ENCODE peak calls at places on chromosomes 13 and 19, in seven cellular contexts. O is AG04450, F is DND-41, H is RWPE2, T is choroid plexus epithelial cell, W is BJ, C is psoas muscle. M is an unnamed sample.

GRCh38 chr19:8393871-8394250 is 3.7 kb downstream of the RAB11B start:
- DNase-seq in C (peak; percentile 58), F (no peak), W (no peak), T (no peak), O (no peak), H (no peak), M (no peak)

GRCh38 chr13:112774829-112775565 is 85.2 kb downstream of the ATP11A start:
- DNase-seq in F (no peak), O (no peak), T (no peak), W (no peak), C (no peak), H (no peak), M (no peak)

GRCh38 chr13:24050292-24050711 is 110.2 kb upstream of the SPATA13 start:
- DNase-seq in C (no peak), F (no peak), H (no peak), T (peak; percentile 81), O (no peak), W (no peak), M (peak; percentile 76)

GRCh38 chr19:45503909-45504308 is 3.4 kb upstream of the VASP start:
- DNase-seq in F (no peak), O (no peak), C (no peak), W (no peak), H (no peak), T (no peak), M (no peak)

GRCh38 chr19:18097993-18098890 is 664 bp downstream of the MAST3 start:
- DNase-seq in F (no peak), W (no peak), H (no peak), C (no peak), O (no peak), T (no peak), M (no peak)

GRCh38 chr13:110590577-110590976 is 24.8 kb upstream of the NAXD start:
- DNase-seq in F (no peak), W (no peak), H (no peak), O (no peak), C (no peak), T (no peak), M (no peak)

GRCh38 chr19:17424743-17425365 is 5.0 kb downstream of the MVB12A start:
- DNase-seq in H (no peak), O (no peak), C (peak; percentile 62), W (no peak), F (peak; percentile 41), T (peak; percentile 62), M (peak; percentile 46)

GRCh38 chr13:86445584-86446140 is 646.4 kb upstream of the SLITRK6 start:
- DNase-seq in T (peak; percentile 34), W (no peak), F (no peak), H (no peak), C (no peak), O (no peak), M (no peak)

GRCh38 chr19:9427941-9428340 is 7.4 kb downstream of the ZNF266 start:
- DNase-seq in H (no peak), C (no peak), O (no peak), F (no peak), T (no peak), W (no peak), M (no peak)

GRCh38 chr13:41012536-41012935 is 6.6 kb downstream of the ELF1 start:
- DNase-seq in C (no peak), T (no peak), H (no peak), W (no peak), O (no peak), F (no peak), M (no peak)

GRCh38 chr19:10007366-10007765 is 2.9 kb downstream of the COL5A3 start:
- DNase-seq in C (peak; percentile 76), H (no peak), F (no peak), T (no peak), O (no peak), W (no peak), M (peak; percentile 13)

GRCh38 chr13:43021926-43022670 is 1.3 kb upstream of the DNAJC15 start:
- DNase-seq in C (no peak), O (no peak), H (no peak), F (no peak), T (peak; percentile 85), W (no peak), M (peak; percentile 91)

GRCh38 chr13:25847145-25847544 is 204.7 kb downstream of the SHISA2 start:
- DNase-seq in C (no peak), F (peak; percentile 55), O (no peak), W (no peak), H (no peak), T (no peak), M (no peak)

GRCh38 chr13:62387642-62388041 is 972.0 kb upstream of the PCDH20 start:
- DNase-seq in O (peak; percentile 0), T (peak; percentile 34), C (no peak), W (no peak), F (no peak), H (no peak), M (no peak)

GRCh38 chr13:29901714-29902631 is 51.6 kb upstream of the UBL3 start:
- DNase-seq in F (peak; percentile 47), O (peak; percentile 92), T (peak; percentile 99), C (peak; percentile 58), W (peak; percentile 83), H (peak; percentile 82), M (peak; percentile 99)

GRCh38 chr13:106034201-106034600 is 501.3 kb downstream of the EFNB2 start:
- DNase-seq in O (no peak), C (no peak), F (no peak), W (no peak), T (no peak), H (no peak), M (peak; percentile 2)

GRCh38 chr13:95128045-95128643 is 173.1 kb downstream of the ABCC4 start:
- DNase-seq in F (no peak), T (no peak), O (no peak), C (no peak), W (no peak), H (no peak), M (no peak)

GRCh38 chr19:31220540-31220939 is 128.7 kb downstream of the TSHZ3 start:
- DNase-seq in H (no peak), C (no peak), F (peak; percentile 50), O (no peak), T (peak; percentile 38), W (no peak), M (no peak)

GRCh38 chr19:43505941-43506340 is 1.4 kb upstream of the PHLDB3 start:
- DNase-seq in F (no peak), C (no peak), H (no peak), T (no peak), O (no peak), W (no peak), M (no peak)

GRCh38 chr13:71015021-71015420 is 852.0 kb downstream of the DACH1 start:
- DNase-seq in F (no peak), H (no peak), C (no peak), O (no peak), W (no peak), T (no peak), M (no peak)

GRCh38 chr19:7799640-7800355 is 30.2 kb upstream of the EVI5L start:
- DNase-seq in H (no peak), O (peak; percentile 55), C (no peak), W (no peak), F (peak; percentile 53), T (peak; percentile 85), M (peak; percentile 83)

GRCh38 chr19:28522545-28522922 is 690.4 kb downstream of the UQCRFS1 start:
- DNase-seq in T (no peak), W (no peak), H (no peak), C (no peak), O (no peak), F (no peak), M (no peak)

GRCh38 chr19:57907394-57907793 is 9.0 kb downstream of the ZNF417 start:
- DNase-seq in F (no peak), O (no peak), H (no peak), T (no peak), C (no peak), W (no peak), M (no peak)

GRCh38 chr13:22690756-22691155 is 490.0 kb upstream of the SGCG start:
- DNase-seq in T (no peak), W (no peak), C (no peak), F (no peak), H (no peak), O (no peak), M (no peak)

GRCh38 chr13:46521921-46522691 is 30.9 kb upstream of the LRCH1 start:
- DNase-seq in H (no peak), F (no peak), T (no peak), O (no peak), W (no peak), C (no peak), M (no peak)

DNA sequence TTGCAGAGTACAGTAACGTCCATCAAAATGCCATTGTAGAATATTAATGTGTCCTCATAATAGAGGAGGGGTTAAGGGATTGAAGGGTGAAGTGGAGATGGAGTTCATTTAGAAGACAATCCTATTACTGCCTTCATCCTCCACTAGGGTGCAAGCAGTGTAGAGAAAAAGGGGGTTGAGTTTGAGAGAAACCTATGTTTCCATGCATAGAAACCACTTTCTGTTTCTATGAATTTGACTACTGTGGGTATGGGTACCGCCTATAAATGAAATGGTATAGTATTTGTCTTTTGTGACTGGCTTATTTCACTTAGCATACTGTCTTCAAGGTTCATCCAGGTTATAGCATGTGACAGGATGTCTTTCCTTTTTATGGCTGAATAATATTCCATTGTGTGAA is 156.0 kb downstream of the GGACT start:
- DNase-seq in O (no peak), F (no peak), H (no peak), C (no peak), W (no peak), T (no peak), M (no peak)
- TF ChIP-seq CTCF in O (no peak), F (no peak), H (no peak), C (no peak), W (no peak), T (no peak), M (no peak)

GRCh38 chr19:38615007-38615581 is 2.7 kb downstream of the MAP4K1 start:
- DNase-seq in C (no peak), O (no peak), H (no peak), W (no peak), T (no peak), F (no peak), M (no peak)
- H3K4me3 ChIP-seq in C (no peak overlapping the region), O (no peak overlapping the region), H (no peak overlapping the region), W (no peak overlapping the region), T (no peak overlapping the region), F (no peak overlapping the region), M (no peak overlapping the region)

DNA sequence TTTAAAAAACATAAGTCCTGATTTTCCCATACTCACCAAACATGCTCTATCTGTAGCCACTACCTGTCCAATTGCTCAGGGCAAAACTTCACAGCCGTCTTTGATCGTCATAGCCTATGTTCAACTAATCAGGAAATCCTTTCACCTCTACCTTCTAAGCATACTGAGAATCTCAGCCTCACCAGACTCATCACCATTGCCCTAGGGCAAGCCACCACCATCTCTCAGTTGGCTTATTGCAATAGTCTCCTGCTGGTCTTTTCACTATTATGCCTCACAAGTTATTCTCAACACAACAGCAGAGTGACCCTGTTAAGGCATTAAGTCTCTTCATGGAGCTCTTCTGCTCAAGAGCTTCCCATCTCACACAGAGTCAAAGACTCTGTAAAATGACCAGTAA is 260.4 kb upstream of the MAB21L1 start:
- DNase-seq in T (no peak), H (no peak), O (no peak), C (no peak), F (no peak), W (no peak), M (no peak)
- TF ChIP-seq CTCF in T (no peak), H (no peak), O (no peak), C (no peak), F (no peak), W (no peak), M (no peak)

DNA sequence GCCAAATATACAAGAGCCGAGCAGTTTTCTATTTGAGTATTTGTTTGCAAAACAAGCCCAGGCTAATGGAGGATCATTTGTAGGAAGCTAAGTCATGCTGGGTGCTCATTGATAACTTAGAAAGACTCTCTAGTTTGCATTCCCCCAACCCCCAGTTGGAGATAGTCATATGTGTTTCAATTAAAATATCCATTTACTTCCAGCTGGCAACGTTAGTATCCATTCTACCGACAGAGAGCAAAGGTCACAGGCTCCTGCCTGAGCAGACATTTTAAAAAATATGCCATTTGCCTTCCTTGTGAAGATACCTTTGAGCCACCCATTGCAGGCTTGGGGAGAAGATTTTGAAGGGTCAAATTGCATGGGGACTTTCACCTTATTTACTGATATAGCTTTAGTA is 334.9 kb downstream of the GPC6 start:
- DNase-seq in O (no peak), F (no peak), H (no peak), W (no peak), C (no peak), T (no peak), M (no peak)
- H3K4me3 ChIP-seq in O (no peak overlapping the region), F (no peak overlapping the region), H (no peak overlapping the region), W (no peak overlapping the region), C (no peak overlapping the region), T (no peak overlapping the region), M (no peak overlapping the region)

M was measured in fibroblast of villous mesenchyme.